ENCODE peak calls at places on chromosomes 6 and 20, in four cellular contexts. G is HepG2, E is HCT116, I is K562. R is an unnamed sample.

GRCh38 chr6:48733581-48733980 is 622.6 kb upstream of the PTCHD4 start:
- DNase-seq in G (no peak), E (no peak), I (no peak), R (no peak)

GRCh38 chr20:41047279-41047974 is 18.8 kb downstream of the TOP1 start:
- DNase-seq in G (no peak), E (no peak), I (no peak), R (no peak)

GRCh38 chr6:78599526-78599925 is 267.8 kb upstream of the IRAK1BP1 start:
- DNase-seq in G (no peak), E (no peak), I (no peak), R (no peak)

GRCh38 chr6:106063448-106063850 is 22.7 kb upstream of the PRDM1 start:
- DNase-seq in G (no peak), E (no peak), I (no peak), R (no peak)

GRCh38 chr20:44491635-44492395 is 16.1 kb downstream of the TTPAL start:
- DNase-seq in G (no peak), E (no peak), I (no peak), R (no peak)

GRCh38 chr6:42336431-42336830 is 115.3 kb downstream of the TRERF1 start:
- DNase-seq in G (no peak), E (no peak), I (no peak), R (no peak)

GRCh38 chr20:58670659-58671058 is 19.6 kb downstream of the STX16 start:
- DNase-seq in G (no peak), E (no peak), I (no peak), R (no peak)

GRCh38 chr6:42958125-42958524 is 2.4 kb upstream of the GNMT start:
- DNase-seq in G (no peak), E (no peak), I (no peak), R (peak)

GRCh38 chr6:100099189-100100074 is 105.4 kb upstream of the MCHR2 start:
- DNase-seq in G (peak), E (peak), I (no peak), R (peak)

GRCh38 chr20:53582574-53583351 is 10.9 kb downstream of the ZNF217 start:
- DNase-seq in G (peak), E (no peak), I (no peak), R (no peak)
- TF ChIP-seq JUND in G (no peak), E (no peak), I (no peak), R (no peak)

DNA sequence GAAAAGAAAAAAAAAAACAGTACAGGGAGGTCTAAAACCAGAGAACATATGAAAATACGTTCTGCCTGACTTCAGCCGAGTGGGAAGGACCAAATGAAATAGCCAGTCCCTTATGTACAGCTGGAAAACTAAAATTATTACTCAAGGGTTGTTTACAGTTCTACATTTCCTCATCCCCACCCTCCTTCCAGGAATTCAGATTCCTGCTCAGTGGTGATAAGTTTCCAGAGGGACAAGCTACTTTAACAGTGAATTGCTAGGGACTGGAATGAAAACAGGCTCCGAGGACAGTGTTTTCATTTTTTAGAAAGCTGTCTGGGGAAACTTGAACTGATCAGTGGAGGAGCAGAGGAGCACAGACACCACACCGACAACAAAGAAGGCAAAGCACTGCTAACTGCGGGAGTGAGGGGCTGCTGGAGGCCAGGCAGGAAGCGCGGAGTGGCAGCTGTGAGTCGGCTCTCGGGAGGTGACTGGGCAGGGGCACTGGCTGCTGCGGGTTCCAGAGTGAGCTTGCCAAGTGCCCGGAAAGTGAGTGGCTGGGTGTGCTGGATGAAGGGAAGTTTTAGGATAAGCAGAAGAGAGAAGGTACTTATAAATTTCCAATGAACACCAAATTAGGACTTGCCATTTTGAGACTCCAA is 322.2 kb downstream of the ESR1 start:
- DNase-seq in G (no peak), E (no peak), I (no peak), R (no peak)
- TF ChIP-seq JUND in G (no peak), E (no peak), I (no peak), R (no peak)

DNA sequence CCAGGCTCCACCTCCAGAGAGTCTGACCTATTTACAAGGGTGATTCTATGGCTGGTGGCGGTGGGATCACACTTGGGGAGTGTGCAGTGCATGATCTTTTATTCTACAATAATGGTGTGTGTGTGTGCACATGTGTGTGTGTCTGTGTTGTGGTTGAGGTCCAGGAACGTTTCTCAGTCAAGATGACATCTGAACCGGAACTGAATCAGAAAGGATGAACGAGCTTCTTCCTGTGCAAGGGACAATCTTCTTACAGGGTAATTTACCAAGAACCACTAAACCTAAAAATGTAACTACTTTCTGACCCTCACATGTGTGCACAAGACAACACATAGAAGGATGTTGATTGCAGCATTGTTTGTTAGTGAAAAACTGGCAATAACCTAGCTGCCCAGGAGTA is 8.6 kb downstream of the MMP9 start:
- DNase-seq in G (no peak), E (no peak), I (no peak), R (no peak)
- TF ChIP-seq JUND in G (no peak), E (no peak), I (no peak), R (no peak)

GRCh38 chr20:63619086-63619485 is 7.8 kb downstream of the GMEB2 start:
- DNase-seq in G (no peak), E (no peak), I (no peak), R (no peak)

GRCh38 chr20:63617876-63618265 is 9.0 kb downstream of the GMEB2 start:
- DNase-seq in G (no peak), E (no peak), I (no peak), R (no peak)

GRCh38 chr20:63618291-63618980 is 8.5 kb downstream of the GMEB2 start:
- DNase-seq in G (no peak), E (no peak), I (no peak), R (no peak)

GRCh38 chr20:63620991-63621390 is 5.9 kb downstream of the GMEB2 start:
- DNase-seq in G (no peak), E (no peak), I (no peak), R (no peak)

GRCh38 chr20:63619505-63619904 is 7.4 kb downstream of the GMEB2 start:
- DNase-seq in G (no peak), E (no peak), I (no peak), R (no peak)
- TF ChIP-seq JUND in G (no peak), E (no peak), I (no peak), R (no peak)

GRCh38 chr20:12175538-12175937 is 257.8 kb downstream of the BTBD3 start:
- DNase-seq in G (no peak), E (no peak), I (no peak), R (no peak)

GRCh38 chr20:12180107-12180661 is 262.5 kb downstream of the BTBD3 start:
- DNase-seq in G (no peak), E (no peak), I (no peak), R (no peak)

GRCh38 chr20:12179692-12180091 is 262.0 kb downstream of the BTBD3 start:
- DNase-seq in G (no peak), E (no peak), I (no peak), R (no peak)

GRCh38 chr20:12173333-12173732 is 255.6 kb downstream of the BTBD3 start:
- DNase-seq in G (no peak), E (no peak), I (no peak), R (no peak)

DNA sequence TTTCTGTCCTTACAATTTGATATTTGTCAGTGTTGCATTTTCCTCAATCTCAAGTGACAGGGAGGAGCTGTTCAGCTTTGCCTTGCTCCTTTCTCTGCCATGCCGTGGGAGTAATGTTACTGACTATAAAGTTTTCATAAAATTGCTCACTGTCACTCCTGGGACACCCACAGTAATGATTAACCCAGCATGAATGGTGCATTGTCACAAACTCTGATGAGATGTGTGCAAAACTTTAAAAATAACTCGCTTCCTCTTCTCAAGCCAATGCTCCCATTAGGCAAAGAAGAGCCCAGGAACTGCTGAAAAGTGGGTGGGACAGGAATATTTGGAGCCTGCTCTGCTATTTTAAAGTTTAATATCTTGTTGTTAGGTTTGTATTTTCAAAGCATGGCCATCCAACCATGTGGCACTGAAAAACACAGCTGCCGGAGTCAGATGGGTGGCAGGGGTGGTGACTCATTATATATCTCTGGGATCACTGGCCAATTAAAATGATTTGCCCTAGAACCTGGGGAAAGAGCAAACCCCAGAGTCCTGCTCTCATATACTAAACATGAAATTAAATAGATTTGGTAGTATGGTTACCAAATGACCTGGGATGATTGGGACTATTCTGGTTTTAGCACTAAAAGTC is 260.1 kb downstream of the BTBD3 start:
- DNase-seq in G (peak), E (no peak), I (no peak), R (no peak)
- TF ChIP-seq JUND in G (no peak), E (no peak), I (no peak), R (no peak)

GRCh38 chr6:131400782-131401496 is 172.1 kb upstream of the ARG1 start:
- DNase-seq in G (no peak), E (no peak), I (no peak), R (no peak)

GRCh38 chr6:131398176-131398575 is 174.8 kb upstream of the ARG1 start:
- DNase-seq in G (no peak), E (no peak), I (no peak), R (no peak)

GRCh38 chr6:131394768-131395432 is 178.1 kb upstream of the ARG1 start:
- DNase-seq in G (no peak), E (no peak), I (no peak), R (no peak)

DNA sequence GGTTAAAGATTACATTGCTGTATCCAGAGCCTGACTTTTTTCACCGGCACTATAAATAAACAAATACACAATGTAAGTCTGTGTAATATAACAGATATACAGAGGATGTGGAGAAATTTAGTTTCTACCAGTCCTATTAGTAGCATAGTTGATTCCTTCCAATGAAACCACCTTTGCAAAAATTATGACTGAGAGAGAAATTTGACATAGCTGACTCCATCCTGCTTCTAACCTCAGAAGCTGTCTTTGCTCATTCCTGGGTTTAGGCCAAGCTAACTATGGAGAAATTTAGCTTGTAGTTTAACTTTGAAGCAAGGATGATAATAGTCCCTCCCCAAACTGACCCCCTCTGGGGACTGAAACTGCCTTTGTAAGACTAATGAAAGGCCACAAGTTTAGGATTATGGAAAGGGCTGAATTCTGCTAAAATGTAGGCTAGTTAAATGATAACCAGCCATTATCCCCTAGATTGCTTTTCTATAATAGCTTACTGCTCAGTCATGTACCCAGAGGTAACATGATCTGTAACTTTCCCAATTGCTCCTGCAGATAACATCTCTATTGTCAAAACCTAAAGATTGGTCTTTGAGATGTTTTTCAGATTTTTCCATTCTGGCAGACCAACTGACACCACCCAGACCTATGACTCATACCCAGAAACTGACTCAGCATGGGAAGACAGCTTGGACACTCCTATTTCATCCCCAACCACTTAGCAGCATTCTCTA is 172.8 kb upstream of the ARG1 start:
- DNase-seq in G (peak), E (peak), I (peak), R (no peak)
- TF ChIP-seq JUND in G (no peak), E (peak), I (peak), R (no peak)

GRCh38 chr6:166658115-166658791 is 31.2 kb upstream of the RPS6KA2 start:
- DNase-seq in G (no peak), E (no peak), I (no peak), R (no peak)
- TF ChIP-seq JUND in G (no peak), E (no peak), I (no peak), R (no peak)

DNA sequence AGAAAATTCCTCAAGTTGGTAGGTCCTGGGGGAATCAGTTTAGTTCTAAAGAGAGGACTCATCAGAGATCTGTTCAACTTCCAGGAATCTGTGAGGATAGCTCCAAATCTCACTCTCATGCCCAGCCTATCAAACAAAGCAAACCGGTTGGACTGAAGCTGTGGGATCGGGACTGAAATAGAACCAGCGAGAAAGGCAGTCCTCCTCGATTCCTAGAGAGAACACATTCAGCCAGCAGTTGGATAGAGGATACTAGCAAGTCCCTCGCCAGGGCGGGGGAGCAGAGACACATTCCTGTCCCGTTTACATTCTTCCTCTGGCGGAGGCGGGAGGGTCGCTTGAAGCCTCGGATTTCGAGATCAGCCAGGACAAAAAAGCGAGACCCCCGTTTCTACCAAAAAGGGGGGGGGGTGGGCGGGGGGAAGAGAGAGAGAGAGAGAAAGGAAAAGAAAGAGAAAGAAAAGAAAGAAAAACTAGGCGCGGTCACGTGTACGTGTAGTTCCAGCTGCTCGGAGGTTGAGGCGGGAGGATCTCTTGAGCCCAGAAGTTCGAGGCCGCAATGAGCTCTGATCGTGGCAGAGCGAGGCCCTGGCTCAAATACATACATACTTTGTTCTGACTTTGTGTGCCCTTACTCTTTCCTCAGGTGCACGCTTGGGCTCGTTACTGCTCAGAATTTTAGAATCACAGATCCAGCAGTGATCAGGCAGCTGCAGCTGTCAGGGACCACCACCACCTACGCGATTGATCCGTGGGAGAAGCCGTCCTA is 19.5 kb downstream of the ZNF311 start:
- DNase-seq in G (peak), E (peak), I (no peak), R (peak)
- TF ChIP-seq JUND in G (no peak), E (no peak), I (no peak), R (no peak)

GRCh38 chr6:75329703-75330102 is 45.1 kb upstream of the TMEM30A start:
- DNase-seq in G (no peak), E (no peak), I (no peak), R (no peak)

GRCh38 chr6:75331134-75331533 is 46.5 kb upstream of the TMEM30A start:
- DNase-seq in G (no peak), E (no peak), I (no peak), R (no peak)

GRCh38 chr6:75333811-75334210 is 49.2 kb upstream of the TMEM30A start:
- DNase-seq in G (no peak), E (no peak), I (no peak), R (no peak)

GRCh38 chr6:75337805-75338204 is 53.2 kb upstream of the TMEM30A start:
- DNase-seq in G (no peak), E (no peak), I (no peak), R (no peak)

DNA sequence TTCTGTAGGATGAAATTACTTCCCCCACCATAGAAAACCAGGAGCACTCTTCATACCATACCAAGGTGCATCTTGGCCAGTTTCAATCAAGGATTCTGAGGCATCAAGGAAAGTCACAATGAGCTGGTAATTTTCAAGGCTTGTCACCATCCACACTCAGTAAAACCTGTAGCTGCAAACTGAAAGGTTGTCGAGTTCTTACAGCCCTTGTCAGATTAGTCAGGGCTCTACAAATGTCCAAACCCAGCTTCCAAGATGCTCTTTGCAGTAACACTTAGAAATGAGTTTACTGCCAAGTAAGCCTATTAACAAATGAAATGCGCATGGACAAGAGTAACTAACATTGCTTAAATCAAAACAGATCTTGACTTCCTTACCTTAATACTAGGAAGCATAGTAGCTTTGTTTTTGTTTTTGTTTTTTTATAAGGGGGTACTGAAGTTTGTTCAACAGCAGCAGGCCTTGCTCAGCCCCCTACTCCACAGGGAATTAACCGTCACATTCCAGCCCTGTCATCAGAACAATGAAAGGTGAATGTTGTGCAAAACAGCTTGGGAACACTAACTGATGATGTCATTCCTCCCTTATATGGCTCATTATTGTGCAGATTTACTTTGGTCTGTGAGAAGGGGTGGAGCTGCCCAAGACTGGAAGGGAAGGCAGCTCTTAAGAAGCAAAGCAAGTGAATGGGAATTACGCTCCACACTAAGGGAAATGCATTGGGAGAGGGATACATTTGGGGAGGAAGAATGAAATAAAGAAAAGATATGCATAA is 49.9 kb upstream of the TMEM30A start:
- DNase-seq in G (no peak), E (no peak), I (no peak), R (no peak)
- TF ChIP-seq JUND in G (no peak), E (no peak), I (peak), R (no peak)

GRCh38 chr6:141990840-141991239 is 141.9 kb upstream of the GJE1 start:
- DNase-seq in G (no peak), E (no peak), I (no peak), R (no peak)

GRCh38 chr6:141988327-141988726 is 144.4 kb upstream of the GJE1 start:
- DNase-seq in G (no peak), E (no peak), I (no peak), R (no peak)

GRCh38 chr6:141989706-141989959 is 143.1 kb upstream of the GJE1 start:
- DNase-seq in G (no peak), E (no peak), I (no peak), R (no peak)

GRCh38 chr6:141986457-141986856 is 146.3 kb upstream of the GJE1 start:
- DNase-seq in G (no peak), E (no peak), I (no peak), R (no peak)

DNA sequence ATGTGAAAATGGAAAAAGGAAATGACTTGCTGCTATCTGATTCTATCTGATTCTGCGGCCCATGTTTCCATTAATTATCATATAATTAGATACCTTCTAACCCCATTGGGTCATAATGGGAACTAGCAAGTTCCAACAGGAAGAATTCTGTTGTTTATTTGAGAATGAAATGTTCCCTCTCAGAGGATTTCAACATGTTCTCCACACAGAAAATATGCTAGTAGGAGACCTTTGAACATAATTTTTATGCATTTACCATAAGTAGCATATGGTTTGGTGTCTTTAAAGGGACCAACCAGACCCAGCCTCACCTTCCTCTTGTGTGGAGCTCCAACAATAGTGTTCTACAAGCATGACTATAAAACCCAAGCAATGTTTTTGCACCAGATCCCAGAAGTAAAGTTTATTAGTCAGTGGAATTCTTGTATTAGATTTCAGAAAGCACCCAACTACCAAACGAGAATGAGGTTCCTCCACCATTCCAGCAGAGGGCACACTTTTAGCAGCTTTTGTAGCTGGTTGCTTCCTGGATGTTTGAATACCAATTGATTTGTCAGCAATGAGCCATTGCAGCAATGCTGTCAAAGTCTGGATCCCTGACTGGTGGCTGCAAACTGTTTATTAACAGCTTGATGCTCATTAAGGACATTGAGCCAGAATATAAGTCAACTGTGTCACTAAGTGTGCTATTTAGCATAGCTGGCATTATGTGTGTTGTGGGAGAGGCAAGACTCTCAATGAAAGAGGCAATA is 143.6 kb upstream of the GJE1 start:
- DNase-seq in G (peak), E (peak), I (peak), R (peak)
- TF ChIP-seq JUND in G (no peak), E (no peak), I (no peak), R (no peak)